ENCODE peak calls at places on chromosomes 11 and 22, in four cellular contexts. M is AG10803, R is astrocyte, C is stomach. W is an unnamed sample.

GRCh38 chr22:17106785-17107546 is 14.2 kb downstream of the TMEM121B start:
- DNase-seq in R (no peak), M (no peak), C (no peak), W (no peak)

GRCh38 chr11:35608502-35608901 is 9.8 kb upstream of the FJX1 start:
- DNase-seq in C (no peak), M (no peak), R (no peak), W (no peak)

GRCh38 chr22:17914474-17914873 is 109.9 kb downstream of the MICAL3 start:
- DNase-seq in R (no peak), C (no peak), M (peak; percentile 52), W (no peak)

GRCh38 chr11:110921742-110922200 is 209.5 kb upstream of the ARHGAP20 start:
- DNase-seq in C (peak; percentile 37), M (peak; percentile 24), R (peak; percentile 67), W (peak; percentile 78)

GRCh38 chr11:3660960-3661359 is 10.2 kb downstream of the CHRNA10 start:
- DNase-seq in R (no peak), C (no peak), M (no peak), W (no peak)

GRCh38 chr22:39943366-39943765 is 16.8 kb upstream of the TMA7B start:
- DNase-seq in M (no peak), R (no peak), C (no peak), W (no peak)

GRCh38 chr22:28900379-28900778 is 17.0 kb downstream of the ZNRF3 start:
- DNase-seq in C (no peak), M (no peak), R (no peak), W (no peak)

GRCh38 chr11:20134991-20135736 is 25.1 kb downstream of the DBX1 start:
- DNase-seq in R (no peak), C (no peak), M (peak; percentile 42), W (no peak)

GRCh38 chr22:19178065-19178658 is 374 bp downstream of the SLC25A1 start:
- DNase-seq in R (no peak), C (peak; percentile 60), M (no peak), W (no peak)

GRCh38 chr22:50326959-50327710 is at the start of gene DENND6B:
- DNase-seq in C (peak; percentile 87), M (peak; percentile 74), R (no peak), W (peak; percentile 77)

GRCh38 chr11:114280696-114281095 is 15.5 kb upstream of the NNMT start:
- DNase-seq in M (peak; percentile 96), C (peak; percentile 52), R (peak; percentile 86), W (peak; percentile 92)

GRCh38 chr11:7353100-7353499 is 101.4 kb downstream of the SYT9 start:
- DNase-seq in M (peak; percentile 32), R (no peak), C (no peak), W (peak; percentile 22)

GRCh38 chr11:45815747-45816146 is 10.8 kb downstream of the SLC35C1 start:
- DNase-seq in R (no peak), C (no peak), M (no peak), W (peak; percentile 26)

GRCh38 chr11:113475160-113475761 is at the start of gene DRD2:
- DNase-seq in R (no peak), C (no peak), M (no peak), W (no peak)

GRCh38 chr11:86495341-86495740 is 120.7 kb downstream of the CCDC81 start:
- DNase-seq in M (peak; percentile 70), C (no peak), R (no peak), W (no peak)

GRCh38 chr11:90341986-90342385 is 119.1 kb upstream of the CHORDC1 start:
- DNase-seq in R (no peak), C (no peak), M (no peak), W (no peak)

GRCh38 chr22:32764330-32765116 is 37.0 kb upstream of the TIMP3 start:
- DNase-seq in R (peak; percentile 87), C (no peak), M (peak; percentile 93), W (peak; percentile 90)

GRCh38 chr11:128042290-128042751 is 545.0 kb downstream of the ETS1 start:
- DNase-seq in M (no peak), R (no peak), C (no peak), W (no peak)

GRCh38 chr11:95522871-95523270 is 266.7 kb downstream of the FAM76B start:
- DNase-seq in R (no peak), C (no peak), M (no peak), W (no peak)

GRCh38 chr22:24437820-24438328 is 10.5 kb downstream of the ADORA2A start:
- DNase-seq in M (peak; percentile 16), C (no peak), R (no peak), W (no peak)

GRCh38 chr11:134207538-134208239 is 16.1 kb downstream of the NCAPD3 start:
- DNase-seq in R (no peak), C (peak; percentile 57), M (peak; percentile 20), W (peak; percentile 36)

GRCh38 chr22:33166206-33166605 is 108.0 kb upstream of the SYN3 start:
- DNase-seq in R (no peak), C (no peak), M (no peak), W (no peak)

GRCh38 chr22:35301370-35301874 is 1.7 kb downstream of the TOM1 start:
- DNase-seq in M (peak; percentile 100), C (no peak), R (peak; percentile 98), W (peak; percentile 98)

GRCh38 chr11:36213050-36213840 is 76.0 kb downstream of the COMMD9 start:
- DNase-seq in R (no peak), M (no peak), C (no peak), W (no peak)

GRCh38 chr22:33188316-33188715 is 130.1 kb upstream of the SYN3 start:
- DNase-seq in C (no peak), M (no peak), R (no peak), W (peak; percentile 36)

GRCh38 chr22:36056980-36057379 is 28.4 kb upstream of the RBFOX2 start:
- DNase-seq in R (peak; percentile 37), C (no peak), M (peak; percentile 37), W (no peak)

GRCh38 chr11:12205330-12205729 is 94.9 kb downstream of the MICAL2 start:
- DNase-seq in M (peak; percentile 71), R (peak; percentile 72), C (no peak), W (peak; percentile 64)

GRCh38 chr11:118005224-118006152 is 19.3 kb downstream of the IL10RA start:
- DNase-seq in R (no peak), C (no peak), M (no peak), W (no peak)
- TF ChIP-seq CTCF in R (no peak), C (no peak), M (no peak), W (no peak)

GRCh38 chr11:120212259-120212888 is 1.5 kb downstream of the OAF start:
- DNase-seq in M (no peak), C (no peak), R (no peak), W (no peak)
- H3K4me3 ChIP-seq in M (peak overlapping the region; percentile 76), C (peak overlapping the region; percentile 70), R (peak overlapping the region; percentile 54), W (peak overlapping the region; percentile 74)

DNA sequence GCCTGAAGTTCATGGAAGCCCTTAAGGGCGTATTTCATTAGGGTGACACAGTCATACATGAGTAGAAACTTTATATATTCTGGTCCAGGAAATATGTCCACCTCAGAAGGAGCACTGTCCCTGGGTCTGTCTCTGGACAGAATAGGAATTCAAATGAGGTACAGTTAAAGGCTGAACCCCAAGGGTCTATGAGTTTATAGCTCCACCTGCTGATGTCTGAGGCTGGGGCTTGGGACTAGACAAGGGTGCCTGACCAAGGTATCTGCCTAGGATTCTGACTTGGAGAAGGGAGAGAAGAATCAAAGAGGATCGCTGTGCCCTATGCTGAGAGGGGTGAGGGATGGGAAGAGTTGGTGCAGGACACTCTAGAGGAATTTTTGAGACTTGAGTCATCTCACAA is 14.9 kb downstream of the HEPHL1 start:
- DNase-seq in C (no peak), M (no peak), R (no peak), W (no peak)
- TF ChIP-seq CTCF in C (no peak), M (no peak), R (no peak), W (no peak)

GRCh38 chr11:70625921-70626518 is 227.7 kb downstream of the CTTN start:
- DNase-seq in C (no peak), M (no peak), R (no peak), W (no peak)
- H3K4me3 ChIP-seq in C (no peak overlapping the region), M (no peak overlapping the region), R (no peak overlapping the region), W (no peak overlapping the region)

GRCh38 chr11:129992161-129992944 is 10.3 kb downstream of the PRDM10 start:
- DNase-seq in M (peak; percentile 31), C (peak; percentile 60), R (peak; percentile 33), W (peak; percentile 26)
- TF ChIP-seq CTCF in M (no peak), C (no peak), R (no peak), W (peak; percentile 9)

DNA sequence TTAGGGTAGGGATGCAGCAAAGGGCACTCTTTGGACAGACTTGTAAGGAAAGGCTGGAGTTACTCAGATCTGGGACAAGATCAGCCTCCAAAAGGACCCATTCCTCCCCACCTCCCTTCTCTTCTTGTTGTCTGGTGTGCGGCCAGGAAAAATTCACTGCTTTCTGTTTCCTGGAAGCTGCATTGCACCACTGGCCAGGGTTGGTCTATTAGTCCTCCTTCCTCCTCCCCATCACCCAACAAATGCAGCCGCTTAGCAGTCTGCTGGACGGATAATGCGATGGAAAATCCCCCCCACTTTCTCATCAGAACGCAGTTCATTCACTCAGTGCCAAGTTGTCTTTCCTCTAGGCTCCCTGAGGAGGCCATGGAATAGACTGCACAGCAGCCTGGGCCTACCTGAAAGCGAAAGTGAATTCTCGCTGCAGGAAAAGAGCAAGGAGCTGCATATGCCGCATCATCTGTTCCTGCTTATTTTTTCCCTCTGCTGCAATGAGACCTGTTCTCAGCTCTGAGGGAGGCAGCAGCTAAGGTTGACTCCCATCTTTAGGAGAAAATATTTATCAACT is 513.5 kb downstream of the METTL15 start:
- DNase-seq in R (peak; percentile 13), C (peak; percentile 43), M (peak; percentile 47), W (peak; percentile 47)
- H3K4me3 ChIP-seq in R (peak overlapping the region; percentile 22), C (no peak overlapping the region), M (peak overlapping the region; percentile 47), W (peak overlapping the region; percentile 1)

DNA sequence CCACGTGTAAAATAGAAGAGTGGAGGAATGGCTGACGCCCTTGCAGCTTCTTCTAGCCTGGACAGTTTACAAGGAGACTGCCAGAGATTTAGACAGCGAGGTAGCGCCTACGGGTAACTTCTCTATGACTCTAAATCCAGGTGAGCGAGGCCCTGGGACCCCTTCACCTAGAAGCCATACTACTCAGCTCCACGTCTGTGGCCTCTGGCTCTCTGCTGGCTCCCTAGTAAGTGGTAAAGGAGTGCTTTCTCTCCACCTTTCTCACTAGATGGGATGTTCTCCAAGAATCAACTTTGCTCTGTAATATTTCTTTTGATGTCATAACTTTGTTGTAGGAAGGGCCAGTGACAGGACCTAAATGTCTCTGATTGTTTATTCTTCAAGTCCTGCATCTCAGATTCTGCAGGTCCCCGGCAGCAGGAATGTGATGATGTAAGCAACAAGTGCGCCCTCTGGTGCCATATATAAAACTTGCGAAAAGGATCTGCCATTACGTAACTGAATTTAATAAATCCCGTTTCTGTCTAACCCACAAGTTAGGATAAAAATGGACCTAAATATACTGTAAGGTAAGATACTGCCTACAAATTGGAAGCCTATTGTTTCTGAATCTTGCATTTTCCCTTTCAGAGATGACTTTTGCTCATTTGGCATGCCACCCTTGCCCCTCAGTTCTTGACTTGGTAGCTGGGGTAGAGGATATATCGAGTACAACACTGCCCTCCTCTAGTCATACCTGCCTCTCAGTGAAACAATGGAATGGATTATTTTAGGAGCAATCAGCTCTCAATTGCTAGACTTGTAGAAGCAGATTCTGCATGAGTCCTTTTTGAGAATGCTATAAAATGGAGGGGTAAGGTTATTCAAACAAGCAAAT is 11.0 kb upstream of the PTPN5 start:
- DNase-seq in C (peak; percentile 52), R (peak; percentile 52), M (peak; percentile 75), W (peak; percentile 86)
- TF ChIP-seq CTCF in C (no peak), R (peak; percentile 69), M (peak; percentile 66), W (peak; percentile 66)